ENCODE peak calls at places on chromosomes 13 and 19, in nine cellular contexts. I, Q, P, D, Z, C, B, W and R are unnamed samples.
A peak's percentile ranks its signal among the peaks of the same experiment; 100 is the strongest.

GRCh38 chr13:97076898-97077297 is 82.6 kb upstream of the OXGR1 start:
- DNase-seq in D (no peak), P (no peak), B (no peak), Z (no peak), I (no peak), W (no peak), Q (no peak), C (no peak), R (no peak)

GRCh38 chr13:44197791-44198770 is 175.5 kb upstream of the SERP2 start:
- DNase-seq in D (peak; percentile 33), B (no peak), P (no peak), W (no peak), Q (peak; percentile 48), I (no peak), C (peak; percentile 82), Z (no peak), R (no peak)

GRCh38 chr19:49836176-49837008 is 14.6 kb upstream of the PTOV1 start:
- DNase-seq in Q (no peak), Z (no peak), I (no peak), D (no peak), W (no peak), P (no peak), C (no peak), B (no peak), R (no peak)

GRCh38 chr19:15550847-15551182 is 42.5 kb downstream of the CYP4F22 start:
- DNase-seq in Q (no peak), W (no peak), D (no peak), I (no peak), P (no peak), C (no peak), Z (no peak), B (no peak), R (no peak)

GRCh38 chr19:7679017-7679720 is 1.5 kb upstream of the TRAPPC5 start:
- DNase-seq in W (no peak), D (no peak), Z (no peak), I (no peak), C (peak; percentile 71), P (no peak), B (no peak), Q (no peak), R (no peak)

GRCh38 chr13:47133024-47133445 is 236.2 kb upstream of the HTR2A start:
- DNase-seq in W (no peak), B (no peak), Z (no peak), Q (peak; percentile 25), C (no peak), P (no peak), I (no peak), D (peak; percentile 37), R (no peak)

GRCh38 chr13:112990783-112991182 is 21.8 kb downstream of the MCF2L start:
- DNase-seq in P (no peak), Q (no peak), B (no peak), I (no peak), W (peak; percentile 54), C (no peak), D (no peak), Z (peak; percentile 44), R (no peak)

GRCh38 chr19:18711893-18712292 is 28.4 kb downstream of the CRTC1 start:
- DNase-seq in Z (no peak), Q (no peak), C (no peak), I (no peak), B (no peak), W (no peak), P (no peak), D (no peak), R (no peak)

GRCh38 chr13:31038834-31039552 is 106.5 kb downstream of the TEX26 start:
- DNase-seq in Q (peak; percentile 95), W (no peak), I (peak; percentile 28), C (peak; percentile 78), B (no peak), P (no peak), Z (no peak), D (peak; percentile 88), R (no peak)

GRCh38 chr13:20702530-20702929 is 969 bp upstream of the IL17D start:
- DNase-seq in Q (no peak), P (no peak), W (no peak), C (no peak), B (no peak), D (peak; percentile 20), I (no peak), Z (no peak), R (no peak)

GRCh38 chr13:77988355-77988754 is 69.7 kb upstream of the EDNRB start:
- DNase-seq in D (no peak), Z (no peak), I (no peak), P (no peak), B (no peak), Q (no peak), C (no peak), W (no peak), R (no peak)

GRCh38 chr19:44698492-44699201 is at the start of gene CEACAM16:
- DNase-seq in Q (no peak), P (no peak), D (no peak), Z (no peak), C (no peak), B (no peak), I (no peak), W (no peak), R (no peak)

GRCh38 chr13:48504606-48505369 is 28.1 kb downstream of the RCBTB2 start:
- DNase-seq in P (no peak), C (peak; percentile 88), B (no peak), D (no peak), Z (no peak), W (no peak), I (no peak), Q (no peak), R (no peak)

GRCh38 chr13:94009696-94010095 is 469.8 kb downstream of the DCT start:
- DNase-seq in W (no peak), I (no peak), Q (peak; percentile 41), B (no peak), D (peak; percentile 28), Z (no peak), P (no peak), C (no peak), R (no peak)

GRCh38 chr19:16429066-16429758 is 42.6 kb downstream of the EPS15L1 start:
- DNase-seq in D (no peak), P (peak; percentile 79), Q (no peak), W (no peak), B (peak; percentile 88), Z (peak; percentile 62), I (no peak), C (no peak), R (peak; percentile 88)

GRCh38 chr19:52453324-52454094 is at the start of gene ZNF578:
- DNase-seq in B (peak; percentile 93), W (peak; percentile 87), I (peak; percentile 70), Z (peak; percentile 81), C (peak; percentile 61), P (peak; percentile 85), Q (peak; percentile 84), D (peak; percentile 89), R (peak; percentile 19)

GRCh38 chr19:39401549-39402416 is 4.9 kb upstream of the ZFP36 start:
- DNase-seq in D (peak; percentile 74), W (no peak), Q (peak; percentile 85), I (no peak), C (peak; percentile 91), P (peak; percentile 31), B (peak; percentile 41), Z (peak; percentile 91), R (peak; percentile 19)

GRCh38 chr19:15445807-15446376 is 3.9 kb downstream of the WIZ start:
- DNase-seq in C (no peak), W (no peak), B (peak; percentile 86), Z (no peak), Q (no peak), I (no peak), P (peak; percentile 59), D (no peak), R (peak; percentile 90)

GRCh38 chr13:33554919-33555791 is 262.8 kb upstream of the RFC3 start:
- DNase-seq in Q (no peak), D (peak; percentile 29), I (no peak), W (no peak), P (no peak), B (no peak), Z (no peak), C (peak; percentile 35), R (no peak)